ENCODE peak calls at places on chromosomes 6 and 20, in four cellular contexts. O, D, B and I are unnamed samples.

GRCh38 chr20:24494460-24494920 is 25.1 kb downstream of the SYNDIG1 start:
- DNase-seq in B (no peak), D (peak), O (no peak), I (no peak)

GRCh38 chr6:79385333-79385732 is 150.9 kb upstream of the HMGN3 start:
- DNase-seq in D (no peak), O (no peak), B (no peak), I (peak)

GRCh38 chr6:140062042-140063041 is 687.9 kb upstream of the CITED2 start:
- DNase-seq in O (no peak), D (peak), B (no peak), I (peak)

GRCh38 chr6:137949686-137950390 is 82.8 kb downstream of the TNFAIP3 start:
- DNase-seq in B (no peak), O (no peak), D (no peak), I (no peak)

GRCh38 chr6:112016335-112016734 is 37.6 kb upstream of the CCN6 start:
- DNase-seq in B (no peak), O (no peak), D (no peak), I (peak)

GRCh38 chr6:28207244-28208179 is 17.6 kb upstream of the ZSCAN9 start:
- DNase-seq in O (no peak), D (no peak), B (no peak), I (peak)

GRCh38 chr20:41900292-41900691 is 282.1 kb upstream of the CHD6 start:
- DNase-seq in O (no peak), D (no peak), B (no peak), I (no peak)

GRCh38 chr20:44918342-44918741 is 8.5 kb downstream of the PABPC1L start:
- DNase-seq in D (no peak), O (no peak), B (no peak), I (no peak)

GRCh38 chr6:75830959-75831885 is 82.2 kb downstream of the MYO6 start:
- DNase-seq in D (no peak), O (peak), B (no peak), I (peak)

GRCh38 chr6:25608562-25609174 is 43.3 kb upstream of the SCGN start:
- DNase-seq in O (no peak), B (no peak), D (no peak), I (no peak)

GRCh38 chr20:17369506-17369905 is 142.7 kb downstream of the PCSK2 start:
- DNase-seq in B (no peak), D (no peak), O (no peak), I (no peak)

GRCh38 chr20:4230651-4231050 is 215.3 kb upstream of the RNF24 start:
- DNase-seq in O (no peak), B (no peak), D (no peak), I (peak)

GRCh38 chr6:127092486-127092885 is 26.0 kb upstream of the RSPO3 start:
- DNase-seq in B (no peak), D (no peak), O (no peak), I (no peak)

GRCh38 chr6:122789078-122789861 is at the start of gene SMPDL3A:
- DNase-seq in O (no peak), B (no peak), D (peak), I (peak)

GRCh38 chr6:16769131-16769985 is 8.1 kb upstream of the ATXN1 start:
- DNase-seq in B (peak), D (peak), O (no peak), I (peak)

GRCh38 chr6:15279047-15279661 is 33.3 kb downstream of the JARID2 start:
- DNase-seq in D (no peak), B (no peak), O (no peak), I (no peak)

GRCh38 chr6:15276036-15276435 is 30.2 kb downstream of the JARID2 start:
- DNase-seq in B (no peak), D (no peak), O (no peak), I (no peak)

GRCh38 chr6:15272562-15272961 is 26.7 kb downstream of the JARID2 start:
- DNase-seq in O (no peak), B (no peak), D (no peak), I (no peak)

GRCh38 chr6:15270402-15270801 is 24.5 kb downstream of the JARID2 start:
- DNase-seq in D (no peak), O (no peak), B (no peak), I (no peak)

DNA sequence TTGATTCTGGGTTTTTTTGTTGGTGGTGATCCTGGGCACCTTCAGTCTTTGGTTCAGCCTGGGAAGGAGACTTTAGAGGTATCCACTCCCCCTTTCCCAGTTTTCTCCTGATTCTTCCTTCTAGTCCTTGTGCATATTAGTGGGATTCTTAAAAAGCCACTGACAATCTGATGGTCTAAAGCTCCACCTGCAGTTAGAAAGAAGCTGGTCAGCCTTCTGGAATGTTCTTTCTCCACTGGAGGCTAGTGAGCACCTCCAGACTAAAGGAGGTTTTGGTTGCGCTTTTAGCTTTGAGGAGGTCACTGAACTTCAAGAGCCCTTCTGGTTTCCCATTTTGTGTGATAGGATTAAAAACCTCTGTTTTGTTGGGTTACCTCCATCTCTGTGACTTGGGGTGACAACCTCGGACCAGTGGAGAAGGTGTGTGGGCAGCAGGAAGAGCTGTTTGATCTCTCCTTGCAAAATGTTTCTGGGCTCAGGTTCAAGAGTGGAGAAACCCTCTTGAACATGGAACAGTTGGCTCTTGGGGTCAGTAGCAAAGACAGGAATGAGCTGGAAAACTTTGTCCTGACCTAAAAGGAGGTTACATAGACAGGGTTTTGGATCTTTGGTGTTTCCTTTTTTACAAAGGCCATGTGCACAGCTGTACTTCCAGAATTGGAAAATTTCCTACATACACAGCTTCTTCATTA is 29.0 kb downstream of the JARID2 start:
- DNase-seq in B (no peak), O (no peak), D (no peak), I (peak)
- TF ChIP-seq CTCF in B (no peak), O (no peak), D (no peak), I (peak)

DNA sequence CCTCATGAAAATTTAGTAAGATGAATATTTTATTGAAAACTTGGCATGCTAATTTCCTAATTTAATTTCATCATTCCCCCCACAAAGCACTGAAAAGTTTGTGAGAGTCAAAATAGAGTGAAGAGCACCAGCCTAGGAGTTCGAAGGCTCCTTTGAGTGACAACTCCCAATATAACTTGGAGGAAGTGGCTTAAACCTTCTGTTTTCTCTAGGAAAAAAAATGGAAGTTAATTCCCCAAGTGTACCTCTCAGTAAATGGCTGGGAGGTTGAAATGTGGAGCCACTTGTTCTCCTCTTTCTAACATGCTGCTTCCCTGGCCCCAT is 107.3 kb downstream of the MAP3K7 start:
- DNase-seq in D (no peak), O (no peak), B (no peak), I (no peak)
- TF ChIP-seq CTCF in D (no peak), O (no peak), B (no peak), I (no peak)

DNA sequence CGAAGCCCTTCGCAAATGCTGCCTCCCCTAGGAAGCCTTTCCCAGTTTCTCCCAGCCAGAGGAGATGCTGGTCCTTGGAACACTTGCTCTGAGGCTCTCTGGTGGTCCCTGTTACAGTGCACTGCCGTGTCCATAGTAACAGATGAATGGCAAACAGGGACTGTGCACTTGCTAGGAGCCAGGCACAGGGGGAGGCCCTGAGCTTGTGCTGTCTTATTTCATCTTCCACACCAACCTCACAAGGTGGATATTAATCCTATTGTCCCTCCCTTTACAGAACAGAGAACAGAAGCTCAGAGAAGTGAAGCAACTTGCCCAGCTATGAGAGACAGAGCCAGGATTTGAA is 19.0 kb downstream of the SRC start:
- DNase-seq in O (no peak), D (peak), B (no peak), I (no peak)
- TF ChIP-seq CTCF in O (no peak), D (no peak), B (no peak), I (no peak)

GRCh38 chr20:9071976-9072726 is 3.3 kb downstream of the PLCB4 start:
- DNase-seq in O (no peak), B (no peak), D (no peak), I (no peak)
- TF ChIP-seq CTCF in O (no peak), B (no peak), D (no peak), I (no peak)

GRCh38 chr6:95577317-95578105 is at the start of gene MANEA:
- DNase-seq in B (peak), D (peak), O (peak), I (peak)
- TF ChIP-seq CTCF in B (no peak), D (no peak), O (no peak), I (no peak)

GRCh38 chr20:52200870-52201269 is 9.3 kb upstream of the ZFP64 start:
- DNase-seq in O (no peak), D (no peak), B (no peak), I (no peak)
- TF ChIP-seq CTCF in O (no peak), D (no peak), B (no peak), I (no peak)

GRCh38 chr6:125787791-125788190 is 3.0 kb upstream of the NCOA7 start:
- DNase-seq in O (no peak), D (no peak), B (no peak), I (peak)
- TF ChIP-seq CTCF in O (no peak), D (no peak), B (no peak), I (peak)

GRCh38 chr6:8830794-8831193 is 395.4 kb upstream of the SLC35B3 start:
- DNase-seq in O (no peak), D (no peak), B (no peak), I (no peak)
- TF ChIP-seq CTCF in O (no peak), D (no peak), B (no peak), I (no peak)

GRCh38 chr6:11265932-11266331 is 33.5 kb upstream of the NEDD9 start:
- DNase-seq in O (no peak), B (no peak), D (no peak), I (no peak)

GRCh38 chr6:11263185-11263817 is 30.8 kb upstream of the NEDD9 start:
- DNase-seq in B (no peak), D (peak), O (no peak), I (peak)

GRCh38 chr6:11262231-11262630 is 29.8 kb upstream of the NEDD9 start:
- DNase-seq in O (no peak), D (no peak), B (no peak), I (no peak)

GRCh38 chr6:11260249-11261038 is 28.0 kb upstream of the NEDD9 start:
- DNase-seq in D (no peak), B (no peak), O (no peak), I (no peak)

DNA sequence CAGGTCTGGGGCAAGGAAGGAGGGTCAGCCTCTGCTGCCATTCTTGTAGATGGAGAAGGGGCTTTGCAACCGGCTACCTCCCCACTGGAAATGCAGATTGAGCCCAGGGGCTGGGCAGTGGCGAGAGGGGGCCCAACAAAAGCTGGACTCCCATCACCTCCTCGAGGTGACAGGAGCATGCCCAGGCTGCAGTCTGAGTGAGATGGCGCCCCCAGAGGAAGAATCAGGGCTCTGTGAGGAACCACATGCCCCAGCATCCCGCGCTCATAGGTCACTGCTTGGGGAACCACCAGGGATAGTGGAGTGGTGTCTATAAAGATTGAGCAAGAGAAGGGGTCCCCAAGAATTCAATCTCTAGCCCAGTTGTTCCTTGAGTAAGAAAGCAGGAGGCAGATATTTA is 31.6 kb upstream of the NEDD9 start:
- DNase-seq in B (no peak), O (no peak), D (no peak), I (no peak)
- TF ChIP-seq CTCF in B (no peak), O (no peak), D (no peak), I (no peak)